ENCODE peak calls at places on chromosomes 5 and 9, in four cellular contexts. K, O, E and Y are unnamed samples.

GRCh38 chr9:124260769-124261603 is 3.2 kb downstream of the NEK6 start:
- DNase-seq in O (no peak), K (peak), E (peak), Y (no peak)

GRCh38 chr5:40594811-40595210 is 84.9 kb upstream of the PTGER4 start:
- DNase-seq in O (no peak), E (no peak), K (no peak), Y (no peak)

GRCh38 chr5:4720831-4721230 is 419.3 kb upstream of the ADAMTS16 start:
- DNase-seq in O (no peak), K (no peak), E (no peak), Y (no peak)

GRCh38 chr5:554284-554988 is 30.2 kb upstream of the SLC9A3 start:
- DNase-seq in O (no peak), K (no peak), E (no peak), Y (no peak)

GRCh38 chr9:105328872-105329728 is 84.6 kb downstream of the SLC44A1 start:
- DNase-seq in O (no peak), K (no peak), E (no peak), Y (no peak)

GRCh38 chr9:96062051-96062450 is 186.6 kb downstream of the ERCC6L2 start:
- DNase-seq in E (no peak), O (no peak), K (no peak), Y (no peak)

GRCh38 chr5:39411985-39412384 is 12.8 kb downstream of the DAB2 start:
- DNase-seq in O (no peak), K (no peak), E (no peak), Y (no peak)

GRCh38 chr5:411728-412127 is 31.2 kb upstream of the EXOC3 start:
- DNase-seq in K (no peak), E (no peak), O (no peak), Y (peak)

GRCh38 chr5:58447231-58447630 is 12.7 kb downstream of the PLK2 start:
- DNase-seq in O (no peak), E (no peak), K (no peak), Y (no peak)

GRCh38 chr5:176415240-176416122 is 858 bp downstream of the CLTB start:
- DNase-seq in E (peak), O (no peak), K (no peak), Y (peak)

GRCh38 chr5:174324680-174325079 is 279.2 kb downstream of the NSG2 start:
- DNase-seq in K (no peak), E (no peak), O (no peak), Y (no peak)

GRCh38 chr5:136042665-136043121 is 13.9 kb downstream of the TGFBI start:
- DNase-seq in K (peak), O (no peak), E (no peak), Y (no peak)

GRCh38 chr5:134131165-134131564 is 16.7 kb downstream of the TCF7 start:
- DNase-seq in O (no peak), K (no peak), E (no peak), Y (no peak)

GRCh38 chr5:64331597-64332277 is 166.1 kb downstream of the RNF180 start:
- DNase-seq in E (no peak), K (no peak), O (no peak), Y (no peak)

GRCh38 chr5:1186351-1187233 is 14.8 kb upstream of the SLC6A19 start:
- DNase-seq in K (peak), E (no peak), O (no peak), Y (no peak)

GRCh38 chr5:173247504-173247903 is 12.5 kb upstream of the NKX2-5 start:
- DNase-seq in K (no peak), O (no peak), E (no peak), Y (no peak)

GRCh38 chr9:89497181-89497963 is 541 bp downstream of the SEMA4D start:
- DNase-seq in K (no peak), O (no peak), E (no peak), Y (no peak)

GRCh38 chr9:18009902-18010301 is 431.0 kb downstream of the SH3GL2 start:
- DNase-seq in K (no peak), E (no peak), O (no peak), Y (no peak)

GRCh38 chr5:141742144-141742543 is 60.1 kb upstream of the ARAP3 start:
- DNase-seq in K (no peak), O (no peak), E (no peak), Y (no peak)

GRCh38 chr5:141746395-141746794 is 64.4 kb upstream of the ARAP3 start:
- DNase-seq in O (no peak), K (no peak), E (no peak), Y (no peak)

GRCh38 chr5:141743652-141744333 is 61.8 kb upstream of the ARAP3 start:
- DNase-seq in K (no peak), E (no peak), O (no peak), Y (no peak)

GRCh38 chr5:141740885-141741284 is 58.9 kb upstream of the ARAP3 start:
- DNase-seq in O (no peak), K (no peak), E (peak), Y (no peak)

GRCh38 chr5:141742866-141743651 is 61.0 kb upstream of the ARAP3 start:
- DNase-seq in K (no peak), O (no peak), E (peak), Y (peak)
- TF ChIP-seq ETV6 in K (no peak), O (no peak), E (no peak), Y (peak)

DNA sequence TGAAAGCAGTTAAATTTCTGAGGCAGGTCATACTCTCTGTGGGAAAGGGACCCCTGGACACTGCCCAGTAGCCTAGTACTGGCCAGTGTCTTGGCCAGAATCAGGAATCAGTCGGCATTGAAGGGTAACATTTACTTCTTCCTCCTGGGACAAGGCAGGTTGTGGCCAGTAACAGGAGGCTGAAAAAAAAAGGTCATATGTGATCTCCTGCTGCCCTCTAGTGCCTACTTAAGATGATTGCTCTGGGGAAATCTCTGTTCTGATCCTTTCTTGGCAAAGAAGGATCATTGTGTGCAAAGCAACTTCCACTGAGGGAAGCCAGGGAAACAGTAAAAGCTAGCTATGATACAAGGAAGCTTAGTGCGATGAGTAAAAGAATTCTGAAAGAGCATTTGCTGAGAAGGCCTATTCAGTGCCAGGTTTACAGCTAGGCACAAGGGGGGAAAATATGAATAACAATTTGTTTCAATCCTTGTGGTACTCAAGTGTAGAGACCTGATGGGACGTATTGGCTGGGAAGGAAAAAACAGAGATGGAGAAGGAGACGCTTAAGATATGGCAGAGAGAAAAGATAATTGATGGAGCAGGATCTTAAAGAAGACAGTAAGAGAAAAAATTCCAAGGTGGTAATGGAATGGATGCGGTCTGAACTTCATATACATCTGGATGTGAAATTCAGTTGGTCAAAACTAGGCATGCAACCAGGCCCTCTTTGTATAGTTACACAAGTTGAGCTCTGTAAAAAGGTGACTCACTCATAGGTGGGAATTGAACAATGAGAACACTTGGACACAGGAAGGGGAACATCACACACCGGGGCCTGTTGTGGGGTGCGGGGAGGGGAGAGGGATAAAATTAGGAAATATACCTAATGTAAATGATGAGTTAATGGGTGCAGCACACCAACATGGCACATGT is 25.8 kb upstream of the TRIM32 start:
- DNase-seq in K (peak), O (peak), E (peak), Y (no peak)
- TF ChIP-seq CBFB in K (no peak), O (no peak), E (no peak), Y (no peak)

GRCh38 chr9:114202396-114202795 is 47.1 kb downstream of the COL27A1 start:
- DNase-seq in K (no peak), O (no peak), E (no peak), Y (no peak)
- TF ChIP-seq ETV6 in K (no peak), O (no peak), E (no peak), Y (no peak)

DNA sequence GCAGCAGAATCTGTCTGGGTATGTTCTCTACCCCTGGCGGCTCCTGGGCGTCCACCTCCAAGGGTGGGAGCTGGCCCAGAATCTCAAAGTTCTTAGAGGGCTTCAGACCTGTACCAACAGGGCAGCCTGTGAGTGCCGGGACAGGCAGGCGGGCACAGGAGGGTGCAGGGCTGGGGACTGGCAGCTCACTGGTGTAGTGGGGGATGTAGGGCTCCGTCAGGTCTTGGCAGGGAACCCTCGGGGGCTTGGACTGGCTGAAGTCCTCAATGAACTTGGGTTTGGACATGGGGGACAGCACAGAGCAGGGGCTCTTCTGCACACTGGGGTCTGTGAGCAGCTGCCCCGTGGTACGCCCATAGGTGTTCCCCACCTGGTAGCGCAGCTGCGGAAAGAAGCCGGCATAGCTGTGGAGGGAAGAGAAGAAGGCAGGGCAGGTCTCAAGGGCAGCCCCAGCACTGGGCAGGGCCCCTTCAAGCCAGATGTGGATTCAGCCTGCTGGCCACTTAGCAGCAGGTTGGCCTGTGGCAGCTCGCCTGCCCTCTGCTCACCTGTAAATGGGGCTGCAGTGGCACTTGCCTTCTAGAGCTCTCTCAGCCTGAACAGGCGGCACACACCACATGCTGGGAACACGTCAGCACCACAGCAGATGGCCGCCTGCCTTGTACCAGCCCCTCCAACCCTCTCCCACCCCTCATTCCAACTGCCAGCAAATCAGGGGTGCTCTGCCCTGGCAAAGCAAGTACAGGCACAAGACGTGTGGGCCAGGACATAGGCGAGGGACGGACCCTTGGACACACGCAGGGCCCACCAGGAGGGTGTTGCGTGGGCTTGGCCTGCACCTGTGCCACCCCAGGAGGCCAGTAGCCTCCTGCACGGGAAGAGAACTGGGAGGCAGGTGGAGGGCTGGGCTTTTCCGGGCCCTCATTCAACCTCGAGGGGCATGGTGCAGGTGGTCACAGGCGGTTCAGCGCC is 4.6 kb downstream of the TUBB4B start:
- DNase-seq in K (no peak), E (no peak), O (no peak), Y (no peak)
- TF ChIP-seq CBFB in K (no peak), E (no peak), O (no peak), Y (no peak)

DNA sequence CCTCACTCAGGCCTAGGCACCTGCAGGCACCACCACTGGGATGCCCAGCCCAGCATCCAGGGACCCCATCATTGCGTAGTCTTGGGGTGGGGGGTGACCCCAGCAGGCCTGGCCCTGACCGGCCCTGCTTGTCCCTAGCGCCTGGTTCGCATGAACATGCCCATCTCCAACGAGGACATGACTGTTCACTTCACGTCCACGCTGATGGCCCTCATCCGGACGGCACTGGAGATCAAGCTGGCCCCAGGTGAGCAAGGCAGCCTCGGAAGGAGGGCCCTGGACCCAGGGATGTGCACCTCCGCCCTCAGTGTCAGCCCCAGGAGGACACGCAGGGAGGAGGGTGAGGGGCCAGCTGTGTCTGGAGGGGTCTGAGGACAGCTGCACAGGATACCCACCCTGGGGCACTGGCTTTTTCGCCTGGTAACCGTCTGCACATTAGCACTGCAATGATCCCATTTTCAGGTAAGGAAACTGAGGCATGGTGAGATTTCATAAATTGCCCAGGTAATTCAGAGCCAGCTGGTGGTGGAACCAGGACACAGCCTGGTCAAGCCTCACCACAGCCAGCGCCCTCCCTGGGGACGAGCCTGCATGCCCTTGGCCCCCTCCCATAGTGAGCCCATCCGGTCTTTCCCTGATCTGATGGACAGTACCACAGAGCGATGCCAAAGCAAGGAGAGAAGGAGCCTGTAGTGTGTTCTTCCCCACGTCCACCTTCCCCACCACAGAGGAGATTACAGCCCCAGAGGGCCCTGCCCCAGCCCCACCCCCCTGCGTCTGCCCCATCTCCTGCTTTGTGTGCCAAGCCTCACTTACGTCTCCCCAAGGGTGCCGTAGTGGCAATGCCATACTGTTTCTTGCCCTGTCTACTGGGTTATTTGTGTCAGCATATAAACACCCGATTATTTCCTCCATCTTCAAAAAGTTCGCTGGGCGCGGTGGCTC is 228.3 kb downstream of the CACNA1B start:
- DNase-seq in E (no peak), O (no peak), K (no peak), Y (no peak)
- TF ChIP-seq ETV6 in E (no peak), O (no peak), K (no peak), Y (no peak)

GRCh38 chr5:170287532-170287931 is 10.0 kb downstream of the LCP2 start:
- DNase-seq in E (no peak), K (no peak), O (no peak), Y (no peak)

GRCh38 chr5:170293273-170293672 is 4.3 kb downstream of the LCP2 start:
- DNase-seq in O (peak), E (no peak), K (no peak), Y (no peak)

GRCh38 chr5:170289749-170290148 is 7.8 kb downstream of the LCP2 start:
- DNase-seq in O (no peak), E (no peak), K (no peak), Y (no peak)

GRCh38 chr5:170292509-170292908 is 5.1 kb downstream of the LCP2 start:
- DNase-seq in E (no peak), O (no peak), K (no peak), Y (no peak)

GRCh38 chr5:170291324-170291847 is 6.2 kb downstream of the LCP2 start:
- DNase-seq in E (no peak), K (no peak), O (no peak), Y (no peak)
- TF ChIP-seq CBFB in E (no peak), K (no peak), O (no peak), Y (no peak)

GRCh38 chr9:91316093-91316492 is 45.6 kb downstream of the AUH start:
- DNase-seq in E (no peak), K (no peak), O (no peak), Y (no peak)

GRCh38 chr9:91308144-91308543 is 53.6 kb downstream of the AUH start:
- DNase-seq in O (no peak), K (no peak), E (no peak), Y (no peak)

GRCh38 chr9:91315191-91315590 is 46.5 kb downstream of the AUH start:
- DNase-seq in K (no peak), E (no peak), O (no peak), Y (peak)

GRCh38 chr9:91310037-91310436 is 51.7 kb downstream of the AUH start:
- DNase-seq in E (no peak), O (no peak), K (no peak), Y (no peak)

DNA sequence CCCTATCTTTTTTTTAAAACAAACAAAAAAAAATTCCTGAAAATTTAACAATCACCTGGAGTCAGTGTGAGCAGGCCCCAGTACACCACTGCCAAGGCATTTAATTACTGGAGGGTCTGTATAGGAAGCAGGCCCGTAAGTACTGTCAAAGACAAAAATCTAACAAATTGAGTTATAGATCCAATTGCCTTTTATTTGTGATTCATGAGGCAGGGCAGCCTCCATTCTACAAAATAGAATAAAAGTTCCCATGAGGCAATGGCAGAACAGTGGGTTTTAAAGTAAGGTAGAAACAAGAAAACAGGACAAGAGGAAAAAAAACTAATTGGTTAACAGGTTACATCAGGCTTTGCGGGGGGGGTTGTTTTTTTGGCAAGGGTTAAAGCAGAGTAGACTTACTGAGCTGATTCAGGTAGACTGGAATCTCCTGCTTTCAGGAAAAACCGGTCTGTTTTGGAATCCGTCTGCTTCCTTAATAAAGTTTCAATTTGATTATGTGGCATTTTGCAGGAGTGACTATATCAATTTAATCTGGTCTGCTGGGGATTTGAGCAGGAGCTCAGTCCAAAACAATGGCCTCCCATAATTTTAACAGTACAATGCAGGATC is 48.9 kb downstream of the AUH start:
- DNase-seq in O (no peak), K (no peak), E (no peak), Y (no peak)
- TF ChIP-seq ETV6 in O (no peak), K (no peak), E (no peak), Y (no peak)